ENCODE peak calls at places on chromosomes 5 and 9, in four cellular contexts. G, K, M and O are unnamed samples. For H3K36me3, the result is how much of the 10 kb centered on the place peaks cover.

GRCh38 chr5:56148453-56148971 is 84.6 kb downstream of the ANKRD55 start:
- DNase-seq in K (no peak), G (no peak), M (no peak), O (no peak)

GRCh38 chr5:75648712-75649111 is 37.5 kb downstream of the ANKDD1B start:
- DNase-seq in K (no peak), G (no peak), M (no peak), O (no peak)

GRCh38 chr5:136242611-136243010 is 49.6 kb upstream of the SMIM32 start:
- DNase-seq in M (no peak), K (no peak), G (no peak), O (no peak)

GRCh38 chr5:121890297-121890858 is 38.7 kb downstream of the FTMT start:
- DNase-seq in G (peak), K (no peak), M (no peak), O (no peak)

GRCh38 chr5:131386779-131387178 is 122.9 kb downstream of the CDC42SE2 start:
- DNase-seq in M (no peak), K (peak), G (no peak), O (no peak)

GRCh38 chr5:77642915-77643653 is 4.6 kb upstream of the OTP start:
- DNase-seq in G (peak), M (no peak), K (no peak), O (no peak)

GRCh38 chr9:16834817-16835216 is 35.7 kb downstream of the BNC2 start:
- DNase-seq in G (no peak), K (no peak), M (no peak), O (no peak)

GRCh38 chr5:172643392-172643871 is 2.4 kb downstream of the NEURL1B start:
- DNase-seq in M (no peak), K (no peak), G (no peak), O (no peak)

GRCh38 chr9:16710888-16711287 is 159.6 kb downstream of the BNC2 start:
- DNase-seq in M (no peak), K (no peak), G (peak), O (no peak)

GRCh38 chr9:113580041-113580953 is 116.8 kb downstream of the RGS3 start:
- DNase-seq in K (no peak), M (no peak), G (no peak), O (no peak)

GRCh38 chr5:98631311-98632054 is 142.0 kb upstream of the RGMB start:
- DNase-seq in M (no peak), K (peak), G (no peak), O (no peak)

GRCh38 chr5:127290019-127290945 is at the start of gene MEGF10:
- DNase-seq in M (no peak), G (peak), K (peak), O (peak)

GRCh38 chr5:110681953-110682352 is 44.5 kb downstream of the TMEM232 start:
- DNase-seq in G (no peak), M (no peak), K (no peak), O (no peak)

GRCh38 chr9:68715181-68715456 is 10.1 kb downstream of the PIP5K1B start:
- DNase-seq in M (no peak), K (no peak), G (no peak), O (no peak)
- H3K9ac ChIP-seq in M (no peak), K (no peak), G (no peak), O (no peak)

DNA sequence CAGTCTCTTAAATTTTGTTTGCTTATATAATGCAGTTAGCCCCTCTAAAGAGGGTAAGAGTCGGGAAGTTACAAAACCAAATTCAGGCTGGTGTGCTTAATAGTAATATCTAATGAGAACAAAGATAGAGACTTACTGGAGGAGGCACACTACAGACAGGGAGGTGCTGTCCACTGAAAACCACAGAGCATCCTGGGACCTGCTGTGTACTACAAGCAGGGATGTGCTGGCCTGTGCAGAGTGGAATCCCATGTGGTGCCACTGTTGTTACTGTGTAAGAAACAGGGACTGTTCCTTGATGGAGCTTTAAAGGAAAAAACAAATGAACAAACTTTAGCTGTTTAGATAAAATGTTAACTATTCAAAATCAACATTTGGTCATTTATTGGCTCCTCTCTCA is 42.4 kb downstream of the RNF38 start:
- DNase-seq in K (no peak), M (no peak), G (no peak), O (no peak)
- H3K36me3 ChIP-seq in K (under half), M (under half), G (under half), O (half or more)

GRCh38 chr9:110919609-110920008 is 118.7 kb downstream of the LPAR1 start:
- DNase-seq in K (peak), G (no peak), M (no peak), O (no peak)
- H3K9ac ChIP-seq in K (no peak), G (no peak), M (no peak), O (no peak)

GRCh38 chr9:128969491-128969890 is 22.0 kb downstream of the NUP188 start:
- DNase-seq in K (no peak), G (no peak), M (no peak), O (no peak)
- H3K36me3 ChIP-seq in K (under half), G (under half), M (half or more), O (half or more)